ENCODE peak calls at places on chromosome 18, in five cellular contexts. One of them, this sample, is unnamed.

GRCh38 chr18:21194871-21195771 is 46.9 kb upstream of the GREB1L start:
- DNase-seq in MM.1S: peak
- DNase-seq in neural progenitor cell: peak
- DNase-seq in OCI-LY7: peak
- DNase-seq in hepatocyte: peak
- DNase-seq in this sample: peak

GRCh38 chr18:11607897-11608296 is 1.5 kb upstream of the SLC35G4 start:
- DNase-seq in neural progenitor cell: peak
- DNase-seq in MM.1S: no peak
- DNase-seq in OCI-LY7: no peak
- DNase-seq in hepatocyte: peak
- DNase-seq in this sample: no peak

GRCh38 chr18:8052237-8052701 is 485.2 kb downstream of the PTPRM start:
- DNase-seq in MM.1S: peak
- DNase-seq in hepatocyte: no peak
- DNase-seq in OCI-LY7: no peak
- DNase-seq in neural progenitor cell: no peak
- DNase-seq in this sample: no peak

GRCh38 chr18:3649135-3649558 is 199.2 kb downstream of the TGIF1 start:
- DNase-seq in neural progenitor cell: no peak
- DNase-seq in OCI-LY7: no peak
- DNase-seq in hepatocyte: no peak
- DNase-seq in MM.1S: no peak
- DNase-seq in this sample: no peak

GRCh38 chr18:28063181-28063790 is 113.6 kb downstream of the CDH2 start:
- DNase-seq in hepatocyte: no peak
- DNase-seq in OCI-LY7: no peak
- DNase-seq in neural progenitor cell: no peak
- DNase-seq in MM.1S: no peak
- DNase-seq in this sample: no peak

GRCh38 chr18:67265464-67266245 is 250.9 kb downstream of the DSEL start:
- DNase-seq in neural progenitor cell: no peak
- DNase-seq in OCI-LY7: no peak
- DNase-seq in MM.1S: no peak
- DNase-seq in hepatocyte: peak
- DNase-seq in this sample: no peak

GRCh38 chr18:10928971-10929373 is 220.4 kb downstream of the PIEZO2 start:
- DNase-seq in OCI-LY7: peak
- DNase-seq in hepatocyte: no peak
- DNase-seq in MM.1S: peak
- DNase-seq in neural progenitor cell: no peak
- DNase-seq in this sample: no peak

GRCh38 chr18:46555724-46556123 is 101.3 kb downstream of the LOXHD1 start:
- DNase-seq in neural progenitor cell: peak
- DNase-seq in hepatocyte: peak
- DNase-seq in MM.1S: peak
- DNase-seq in OCI-LY7: peak
- DNase-seq in this sample: peak

GRCh38 chr18:63848159-63848558 is 39.3 kb upstream of the SERPINB2 start:
- DNase-seq in MM.1S: peak
- DNase-seq in hepatocyte: peak
- DNase-seq in OCI-LY7: peak
- DNase-seq in neural progenitor cell: peak
- DNase-seq in this sample: peak

GRCh38 chr18:44180683-44181082 is 500.0 kb upstream of the SETBP1 start:
- DNase-seq in neural progenitor cell: no peak
- DNase-seq in MM.1S: no peak
- DNase-seq in hepatocyte: no peak
- DNase-seq in OCI-LY7: no peak
- DNase-seq in this sample: no peak

GRCh38 chr18:36809590-36810381 is 19.0 kb downstream of the TPGS2 start:
- DNase-seq in hepatocyte: peak
- DNase-seq in MM.1S: peak
- DNase-seq in neural progenitor cell: peak
- DNase-seq in OCI-LY7: peak
- DNase-seq in this sample: peak

GRCh38 chr18:55249572-55249971 is 290.3 kb upstream of the CCDC68 start:
- DNase-seq in OCI-LY7: no peak
- DNase-seq in neural progenitor cell: no peak
- DNase-seq in MM.1S: no peak
- DNase-seq in hepatocyte: no peak
- DNase-seq in this sample: no peak

GRCh38 chr18:44759925-44760342 is 79.2 kb downstream of the SETBP1 start:
- DNase-seq in hepatocyte: no peak
- DNase-seq in MM.1S: peak
- DNase-seq in OCI-LY7: peak
- DNase-seq in neural progenitor cell: no peak
- DNase-seq in this sample: no peak

GRCh38 chr18:58970943-58971799 is 106.5 kb downstream of the ZNF532 start:
- DNase-seq in hepatocyte: no peak
- DNase-seq in neural progenitor cell: no peak
- DNase-seq in MM.1S: no peak
- DNase-seq in OCI-LY7: no peak
- DNase-seq in this sample: no peak
- TF ChIP-seq EZH2phosphoT487 in hepatocyte: no peak
- TF ChIP-seq EZH2phosphoT487 in neural progenitor cell: no peak
- TF ChIP-seq EZH2phosphoT487 in MM.1S: no peak
- TF ChIP-seq EZH2phosphoT487 in OCI-LY7: no peak
- TF ChIP-seq EZH2phosphoT487 in this sample: no peak

GRCh38 chr18:48565105-48565504 is 26.3 kb downstream of the CTIF start:
- DNase-seq in MM.1S: no peak
- DNase-seq in neural progenitor cell: no peak
- DNase-seq in OCI-LY7: no peak
- DNase-seq in hepatocyte: no peak
- DNase-seq in this sample: no peak
- TF ChIP-seq EZH2phosphoT487 in MM.1S: no peak
- TF ChIP-seq EZH2phosphoT487 in neural progenitor cell: no peak
- TF ChIP-seq EZH2phosphoT487 in OCI-LY7: no peak
- TF ChIP-seq EZH2phosphoT487 in hepatocyte: no peak
- TF ChIP-seq EZH2phosphoT487 in this sample: no peak

GRCh38 chr18:76923485-76924085 is 101.2 kb downstream of the ZNF236 start:
- DNase-seq in OCI-LY7: no peak
- DNase-seq in MM.1S: no peak
- DNase-seq in neural progenitor cell: peak
- DNase-seq in hepatocyte: peak
- DNase-seq in this sample: peak

GRCh38 chr18:76920974-76921373 is 98.6 kb downstream of the ZNF236 start:
- DNase-seq in MM.1S: peak
- DNase-seq in OCI-LY7: no peak
- DNase-seq in neural progenitor cell: no peak
- DNase-seq in hepatocyte: no peak
- DNase-seq in this sample: no peak

GRCh38 chr18:76927216-76927725 is 104.9 kb downstream of the ZNF236 start:
- DNase-seq in OCI-LY7: no peak
- DNase-seq in hepatocyte: no peak
- DNase-seq in MM.1S: no peak
- DNase-seq in neural progenitor cell: no peak
- DNase-seq in this sample: no peak

GRCh38 chr18:76922107-76922506 is 99.8 kb downstream of the ZNF236 start:
- DNase-seq in hepatocyte: peak
- DNase-seq in MM.1S: no peak
- DNase-seq in neural progenitor cell: peak
- DNase-seq in OCI-LY7: peak
- DNase-seq in this sample: peak
- TF ChIP-seq EZH2phosphoT487 in hepatocyte: no peak
- TF ChIP-seq EZH2phosphoT487 in MM.1S: no peak
- TF ChIP-seq EZH2phosphoT487 in neural progenitor cell: no peak
- TF ChIP-seq EZH2phosphoT487 in OCI-LY7: no peak
- TF ChIP-seq EZH2phosphoT487 in this sample: no peak

GRCh38 chr18:25518716-25519053 is 166.7 kb upstream of the ZNF521 start:
- DNase-seq in neural progenitor cell: no peak
- DNase-seq in OCI-LY7: peak
- DNase-seq in hepatocyte: no peak
- DNase-seq in MM.1S: peak
- DNase-seq in this sample: no peak
- TF ChIP-seq EZH2phosphoT487 in neural progenitor cell: no peak
- TF ChIP-seq EZH2phosphoT487 in OCI-LY7: no peak
- TF ChIP-seq EZH2phosphoT487 in hepatocyte: no peak
- TF ChIP-seq EZH2phosphoT487 in MM.1S: no peak
- TF ChIP-seq EZH2phosphoT487 in this sample: no peak

GRCh38 chr18:1094408-1094807 is 189.7 kb downstream of the ADCYAP1 start:
- DNase-seq in hepatocyte: no peak
- DNase-seq in MM.1S: no peak
- DNase-seq in neural progenitor cell: no peak
- DNase-seq in OCI-LY7: no peak
- DNase-seq in this sample: no peak
- TF ChIP-seq EZH2phosphoT487 in hepatocyte: no peak
- TF ChIP-seq EZH2phosphoT487 in MM.1S: no peak
- TF ChIP-seq EZH2phosphoT487 in neural progenitor cell: no peak
- TF ChIP-seq EZH2phosphoT487 in OCI-LY7: no peak
- TF ChIP-seq EZH2phosphoT487 in this sample: no peak

DNA sequence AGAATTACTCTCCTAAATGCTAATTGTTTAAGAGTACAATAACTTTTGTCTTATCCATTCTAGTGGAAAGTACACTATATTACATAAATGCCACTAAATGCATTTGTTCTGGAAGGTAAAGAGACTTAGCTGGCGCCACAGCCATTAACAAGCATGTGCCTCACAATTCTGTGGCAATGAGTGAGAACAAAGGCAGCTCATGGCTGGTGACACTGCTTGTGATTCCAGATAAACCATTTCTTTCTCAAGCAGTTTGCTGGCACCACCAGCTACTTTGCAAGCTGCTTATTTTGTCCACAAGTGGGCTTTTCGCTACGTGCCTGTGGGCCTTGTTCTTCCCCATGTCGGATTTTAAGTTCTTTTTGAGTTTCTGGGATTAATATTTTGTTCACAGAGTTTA is 147.6 kb upstream of the SMAD7 start:
- DNase-seq in OCI-LY7: no peak
- DNase-seq in hepatocyte: no peak
- DNase-seq in neural progenitor cell: peak
- DNase-seq in MM.1S: no peak
- DNase-seq in this sample: no peak
- TF ChIP-seq EZH2phosphoT487 in OCI-LY7: no peak
- TF ChIP-seq EZH2phosphoT487 in hepatocyte: no peak
- TF ChIP-seq EZH2phosphoT487 in neural progenitor cell: no peak
- TF ChIP-seq EZH2phosphoT487 in MM.1S: no peak
- TF ChIP-seq EZH2phosphoT487 in this sample: no peak

This sample was measured in HCT116.